ENCODE peak calls at places on chromosomes 5 and 9, in four cellular contexts. S is IMR-90, B is endothelial cell of umbilical vein, E is K562. T is an unnamed sample.

GRCh38 chr5:74386571-74387334 is 253.8 kb downstream of the ENC1 start:
- DNase-seq in B (no peak), E (no peak), S (peak; percentile 75), T (peak; percentile 61)

GRCh38 chr5:119527346-119527745 is 75.0 kb downstream of the HSD17B4 start:
- DNase-seq in S (peak; percentile 36), B (no peak), E (no peak), T (peak; percentile 5)

GRCh38 chr5:66247176-66247960 is 103.3 kb downstream of the SREK1 start:
- DNase-seq in B (no peak), E (no peak), S (peak; percentile 85), T (no peak)

GRCh38 chr5:53944981-53945380 is 365.4 kb downstream of the ARL15 start:
- DNase-seq in S (peak; percentile 79), B (peak; percentile 15), E (peak; percentile 18), T (no peak)

GRCh38 chr9:13088734-13089427 is 190.6 kb downstream of the MPDZ start:
- DNase-seq in S (peak; percentile 57), B (peak; percentile 61), E (peak; percentile 58), T (no peak)

GRCh38 chr5:66113160-66113559 is 30.9 kb upstream of the SREK1 start:
- DNase-seq in B (no peak), S (peak; percentile 69), E (no peak), T (no peak)

GRCh38 chr5:120368923-120369715 is 95.0 kb upstream of the PRR16 start:
- DNase-seq in S (no peak), E (no peak), B (no peak), T (peak; percentile 40)

GRCh38 chr5:178221857-178222256 is 10.7 kb downstream of the PHYKPL start:
- DNase-seq in S (no peak), E (no peak), B (no peak), T (no peak)

GRCh38 chr5:76657683-76658311 is 34.6 kb upstream of the F2RL2 start:
- DNase-seq in E (peak; percentile 95), S (no peak), B (peak; percentile 92), T (no peak)

GRCh38 chr5:172506921-172507320 is 52.6 kb upstream of the SH3PXD2B start:
- DNase-seq in E (no peak), B (no peak), S (no peak), T (no peak)

GRCh38 chr5:39980056-39980455 is 555.3 kb upstream of the DAB2 start:
- DNase-seq in E (no peak), S (no peak), B (no peak), T (no peak)

GRCh38 chr5:76524872-76525271 is 98.3 kb downstream of the F2RL2 start:
- DNase-seq in S (no peak), B (no peak), E (no peak), T (no peak)

GRCh38 chr9:3435732-3436131 is 90.1 kb downstream of the RFX3 start:
- DNase-seq in E (no peak), S (no peak), B (no peak), T (no peak)

GRCh38 chr9:38282756-38283155 is 109.7 kb upstream of the ALDH1B1 start:
- DNase-seq in S (no peak), E (no peak), B (no peak), T (no peak)

GRCh38 chr9:101119206-101119819 is 90.8 kb downstream of the PLPPR1 start:
- DNase-seq in E (peak; percentile 42), S (no peak), B (peak; percentile 64), T (peak; percentile 7)

GRCh38 chr5:9507974-9508373 is 37.9 kb downstream of the SEMA5A start:
- DNase-seq in S (peak; percentile 85), E (no peak), B (no peak), T (no peak)

GRCh38 chr9:35628389-35628991 is 10.3 kb upstream of the CD72 start:
- DNase-seq in E (no peak), S (no peak), B (no peak), T (no peak)

GRCh38 chr9:114186793-114187289 is 31.5 kb downstream of the COL27A1 start:
- DNase-seq in S (no peak), E (no peak), B (no peak), T (no peak)

GRCh38 chr5:15170173-15170572 is 298.6 kb upstream of the ANKH start:
- DNase-seq in S (no peak), B (no peak), E (no peak), T (no peak)

GRCh38 chr5:34686762-34687268 is 30.7 kb downstream of the RAI14 start:
- DNase-seq in E (peak; percentile 95), B (peak; percentile 97), S (peak; percentile 99), T (peak; percentile 62)

GRCh38 chr9:14021871-14022525 is 291.9 kb downstream of the NFIB start:
- DNase-seq in B (peak; percentile 32), E (no peak), S (peak; percentile 21), T (no peak)

GRCh38 chr9:77946969-77947368 is 84.6 kb downstream of the GNAQ start:
- DNase-seq in B (no peak), E (no peak), S (no peak), T (no peak)

GRCh38 chr9:37899041-37899440 is 4.9 kb downstream of the SLC25A51 start:
- DNase-seq in B (no peak), E (no peak), S (peak; percentile 74), T (no peak)

GRCh38 chr5:108148715-108149139 is 233.2 kb downstream of the FBXL17 start:
- DNase-seq in E (peak; percentile 9), B (peak; percentile 49), S (peak; percentile 35), T (no peak)

GRCh38 chr5:81829242-81829641 is 78.3 kb upstream of the SSBP2 start:
- DNase-seq in S (peak; percentile 42), B (no peak), E (no peak), T (no peak)

GRCh38 chr9:134969401-134969800 is 51.7 kb upstream of the FCN1 start:
- DNase-seq in B (no peak), S (no peak), E (no peak), T (no peak)

GRCh38 chr5:143248391-143248790 is 155.1 kb downstream of the NR3C1 start:
- DNase-seq in S (peak; percentile 68), B (no peak), E (no peak), T (no peak)
- H3K4me1 ChIP-seq in S (peaks cover 31% of the 10 kb centered on the region), B (peaks cover 18% of the 10 kb centered on the region), E (peaks cover 41% of the 10 kb centered on the region), T (peaks cover 54% of the 10 kb centered on the region)

GRCh38 chr5:130402906-130403305 is 498.6 kb downstream of the CHSY3 start:
- DNase-seq in B (no peak), S (no peak), E (no peak), T (no peak)
- H3K9me1 ChIP-seq in B (no peaks in the 10 kb centered on the region), S (no peaks in the 10 kb centered on the region), E (no peaks in the 10 kb centered on the region), T (no peaks in the 10 kb centered on the region)

GRCh38 chr9:136082496-136083361 is 12.4 kb downstream of the NACC2 start:
- DNase-seq in B (no peak), S (no peak), E (no peak), T (no peak)
- H3K4me1 ChIP-seq in B (peaks cover 5% of the 10 kb centered on the region), S (peaks cover 7% of the 10 kb centered on the region), E (peaks cover 85% of the 10 kb centered on the region), T (no peaks in the 10 kb centered on the region)

GRCh38 chr5:37979559-37979958 is 139.7 kb upstream of the GDNF start:
- DNase-seq in S (no peak), E (no peak), B (no peak), T (no peak)
- H3K9me1 ChIP-seq in S (no peaks in the 10 kb centered on the region), E (no peaks in the 10 kb centered on the region), B (no peaks in the 10 kb centered on the region), T (no peaks in the 10 kb centered on the region)

GRCh38 chr9:127177221-127177620 is 54.8 kb upstream of the ANGPTL2 start:
- DNase-seq in S (no peak), B (no peak), E (no peak), T (no peak)

GRCh38 chr9:127175764-127176163 is 53.3 kb upstream of the ANGPTL2 start:
- DNase-seq in E (no peak), S (no peak), B (no peak), T (no peak)

GRCh38 chr9:127176631-127177030 is 54.2 kb upstream of the ANGPTL2 start:
- DNase-seq in S (no peak), E (no peak), B (no peak), T (no peak)

GRCh38 chr9:127178646-127179632 is 56.5 kb upstream of the ANGPTL2 start:
- DNase-seq in S (no peak), B (peak; percentile 53), E (no peak), T (no peak)

DNA sequence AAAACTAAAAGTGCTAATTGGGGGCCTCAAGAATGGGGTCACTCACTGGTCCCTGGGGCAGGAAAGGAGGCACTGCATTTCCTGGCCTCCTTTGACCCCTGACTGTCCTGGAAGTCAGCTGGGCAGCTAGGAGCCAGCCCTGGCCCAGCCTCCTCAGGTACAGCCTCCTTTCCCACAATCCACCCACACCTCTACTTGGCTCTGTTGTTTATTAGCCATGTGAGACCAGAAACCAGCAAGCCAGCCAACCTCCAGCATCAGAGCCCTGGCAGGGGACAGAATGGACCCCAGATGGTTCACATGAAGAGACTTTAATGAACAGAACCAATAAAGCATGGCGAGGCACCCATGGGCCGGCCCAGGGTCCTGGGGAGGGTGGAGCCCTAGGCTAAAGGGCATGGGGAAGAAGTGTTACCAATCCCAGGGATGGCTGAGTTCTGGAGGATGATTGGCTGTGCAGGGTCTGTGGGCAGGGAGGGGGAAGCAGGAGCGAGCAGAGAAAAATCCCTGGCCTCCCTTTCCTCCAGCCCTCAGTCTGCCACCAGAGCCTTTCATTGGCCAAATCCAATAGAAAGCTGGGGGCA is 55.3 kb upstream of the ANGPTL2 start:
- DNase-seq in B (no peak), E (no peak), S (no peak), T (no peak)
- H3K4me1 ChIP-seq in B (no peaks in the 10 kb centered on the region), E (no peaks in the 10 kb centered on the region), S (peaks cover 12% of the 10 kb centered on the region), T (no peaks in the 10 kb centered on the region)

GRCh38 chr9:18585996-18586395 is 112.0 kb downstream of the ADAMTSL1 start:
- DNase-seq in S (peak; percentile 30), E (no peak), B (no peak), T (no peak)
- H3K9me1 ChIP-seq in S (no peaks in the 10 kb centered on the region), E (no peaks in the 10 kb centered on the region), B (no peaks in the 10 kb centered on the region), T (no peaks in the 10 kb centered on the region)